ENCODE peak calls at places on chromosomes 6 and 20, in seven cellular contexts. K, O, S, A, T, W and U are unnamed samples.

GRCh38 chr20:17505664-17506517 is 25.3 kb downstream of the BFSP1 start:
- DNase-seq in O (peak), T (peak), A (no peak), K (no peak), S (no peak), W (peak), U (peak)

GRCh38 chr20:49581482-49581881 is 13.5 kb upstream of the PTGIS start:
- DNase-seq in W (no peak), T (no peak), K (no peak), A (no peak), O (no peak), S (no peak), U (no peak)

GRCh38 chr6:119966484-119966883 is 616.9 kb upstream of the MAN1A1 start:
- DNase-seq in W (peak), O (no peak), K (peak), S (no peak), T (no peak), A (peak), U (no peak)

GRCh38 chr6:128519132-128519930 is 1.1 kb downstream of the PTPRK start:
- DNase-seq in O (peak), A (no peak), S (peak), K (peak), T (peak), W (peak), U (peak)

GRCh38 chr6:156767603-156768467 is 9.3 kb upstream of the ARID1B start:
- DNase-seq in A (no peak), T (no peak), S (no peak), K (no peak), W (no peak), O (peak), U (peak)

GRCh38 chr6:7311920-7312615 is 931 bp downstream of the SSR1 start:
- DNase-seq in K (no peak), A (no peak), W (peak), T (no peak), O (peak), S (no peak), U (peak)

GRCh38 chr6:139943391-139943790 is 568.9 kb upstream of the CITED2 start:
- DNase-seq in A (no peak), T (no peak), K (no peak), S (no peak), W (no peak), O (peak), U (peak)

GRCh38 chr6:1390805-1391511 is 1.6 kb downstream of the FOXF2 start:
- DNase-seq in K (peak), S (peak), T (peak), A (no peak), O (no peak), W (peak), U (peak)

GRCh38 chr6:168095171-168095691 is 16.2 kb upstream of the FRMD1 start:
- DNase-seq in S (no peak), W (no peak), A (no peak), K (no peak), O (no peak), T (no peak), U (no peak)

GRCh38 chr6:143112084-143112768 is 51.5 kb downstream of the AIG1 start:
- DNase-seq in S (no peak), O (no peak), T (no peak), K (no peak), A (no peak), W (no peak), U (no peak)

GRCh38 chr6:120779441-120779840 is 554.8 kb downstream of the TBC1D32 start:
- DNase-seq in W (no peak), K (no peak), T (no peak), A (no peak), O (no peak), S (no peak), U (no peak)

GRCh38 chr6:14281831-14282230 is 164.3 kb downstream of the CD83 start:
- DNase-seq in K (peak), W (no peak), S (no peak), A (no peak), T (no peak), O (no peak), U (no peak)

GRCh38 chr6:13517116-13517515 is 29.7 kb upstream of the GFOD1 start:
- DNase-seq in T (peak), A (no peak), W (no peak), K (no peak), S (no peak), O (no peak), U (peak)

GRCh38 chr6:85726206-85726605 is 83.5 kb upstream of the SYNCRIP start:
- DNase-seq in T (no peak), K (no peak), S (peak), W (peak), A (no peak), O (no peak), U (no peak)

GRCh38 chr6:10595731-10596664 is 74.8 kb downstream of the GCNT2 start:
- DNase-seq in T (peak), A (no peak), K (peak), S (no peak), O (peak), W (peak), U (peak)

GRCh38 chr6:33623895-33624381 is 2.8 kb downstream of the ITPR3 start:
- DNase-seq in W (no peak), T (no peak), O (no peak), A (no peak), S (no peak), K (no peak), U (no peak)

GRCh38 chr6:168793649-168794048 is 352.7 kb downstream of the SMOC2 start:
- DNase-seq in S (no peak), K (no peak), W (no peak), T (no peak), O (no peak), A (no peak), U (no peak)

GRCh38 chr6:111207141-111207858 is 120.0 kb downstream of the SLC16A10 start:
- DNase-seq in O (peak), K (no peak), S (no peak), T (peak), A (no peak), W (peak), U (peak)

GRCh38 chr6:125910518-125910917 is 46.1 kb upstream of the HINT3 start:
- DNase-seq in T (no peak), W (no peak), O (peak), A (no peak), K (no peak), S (no peak), U (peak)

GRCh38 chr6:49766762-49767161 is 20.3 kb downstream of the PGK2 start:
- DNase-seq in W (no peak), A (no peak), K (no peak), T (no peak), O (no peak), S (no peak), U (no peak)

GRCh38 chr6:85449818-85450577 is at the start of gene NT5E:
- DNase-seq in A (no peak), S (peak), T (peak), O (peak), K (peak), W (peak), U (peak)

GRCh38 chr20:58747400-58747672 is 54.7 kb downstream of the NPEPL1 start:
- DNase-seq in W (no peak), A (no peak), T (no peak), S (no peak), O (no peak), K (no peak), U (no peak)

GRCh38 chr20:17833036-17833674 is 133.4 kb downstream of the BANF2 start:
- DNase-seq in O (peak), W (no peak), T (no peak), K (no peak), S (no peak), A (no peak), U (peak)

GRCh38 chr20:19079536-19080299 is 132.7 kb upstream of the SLC24A3 start:
- DNase-seq in K (no peak), T (no peak), A (no peak), W (no peak), O (no peak), S (no peak), U (peak)

GRCh38 chr6:121285041-121285440 is 49.2 kb downstream of the TBC1D32 start:
- DNase-seq in O (peak), S (no peak), A (no peak), T (no peak), K (no peak), W (no peak), U (peak)

GRCh38 chr20:12371955-12372354 is 454.3 kb downstream of the BTBD3 start:
- DNase-seq in W (no peak), T (no peak), S (no peak), K (no peak), O (no peak), A (no peak), U (no peak)

GRCh38 chr6:109396319-109396718 is 14.1 kb upstream of the CD164 start:
- DNase-seq in O (no peak), T (no peak), W (no peak), S (no peak), A (no peak), K (no peak), U (no peak)

GRCh38 chr20:54093423-54094267 is 23.3 kb upstream of the BCAS1 start:
- DNase-seq in K (no peak), A (no peak), T (no peak), S (no peak), O (no peak), W (no peak), U (no peak)

GRCh38 chr6:156880913-156881312 is 103.7 kb downstream of the ARID1B start:
- DNase-seq in S (no peak), W (no peak), O (no peak), K (no peak), A (no peak), T (no peak), U (no peak)

GRCh38 chr20:25418779-25419178 is 11.3 kb downstream of the GINS1 start:
- DNase-seq in W (no peak), K (no peak), T (no peak), A (no peak), S (no peak), O (peak), U (peak)

GRCh38 chr6:108993876-108994275 is 100.8 kb downstream of the SESN1 start:
- DNase-seq in W (no peak), A (no peak), O (no peak), S (no peak), K (no peak), T (no peak), U (no peak)

GRCh38 chr6:31214516-31214915 is 44.0 kb upstream of the POU5F1 start:
- DNase-seq in T (no peak), W (no peak), S (no peak), O (no peak), A (no peak), K (no peak), U (no peak)

GRCh38 chr6:31210842-31211241 is 40.4 kb upstream of the POU5F1 start:
- DNase-seq in K (no peak), T (no peak), S (no peak), W (no peak), O (no peak), A (no peak), U (no peak)

GRCh38 chr6:31208506-31208905 is 38.0 kb upstream of the POU5F1 start:
- DNase-seq in K (no peak), T (no peak), O (no peak), W (no peak), A (no peak), S (no peak), U (no peak)

GRCh38 chr6:31209137-31209536 is 38.7 kb upstream of the POU5F1 start:
- DNase-seq in O (no peak), T (no peak), K (no peak), A (no peak), S (no peak), W (no peak), U (no peak)

DNA sequence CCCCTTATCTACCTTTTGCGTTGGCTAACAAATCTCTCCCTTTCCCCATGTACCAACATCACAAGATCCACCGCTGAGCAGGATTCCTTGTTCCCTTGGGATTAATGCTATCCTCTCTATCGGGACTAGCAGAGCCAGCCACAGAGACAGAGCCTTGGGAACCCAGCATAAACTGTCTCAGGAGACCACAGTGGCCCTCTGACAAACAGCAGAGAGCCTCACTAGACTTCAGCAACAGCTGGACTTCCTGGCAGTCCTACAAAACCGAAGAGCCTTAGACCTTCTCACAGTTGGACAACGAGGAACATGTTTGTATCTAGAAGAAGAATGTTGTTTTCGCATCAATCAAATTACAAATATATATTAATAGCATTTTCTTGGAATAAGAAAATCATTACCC is 39.6 kb upstream of the POU5F1 start:
- DNase-seq in O (no peak), A (no peak), W (no peak), S (no peak), T (no peak), K (no peak), U (no peak)
- H2AK5ac ChIP-seq in O (no peak), A (peak), W (no peak), S (no peak), T (no peak), K (no peak), U (no peak)

GRCh38 chr6:137697267-137697938 is 169.7 kb upstream of the TNFAIP3 start:
- DNase-seq in S (peak), T (peak), O (peak), A (no peak), K (peak), W (peak), U (peak)
- H2BK5ac ChIP-seq in S (no peak), T (peak), O (no peak), A (no peak), K (no peak), W (no peak), U (no peak)

DNA sequence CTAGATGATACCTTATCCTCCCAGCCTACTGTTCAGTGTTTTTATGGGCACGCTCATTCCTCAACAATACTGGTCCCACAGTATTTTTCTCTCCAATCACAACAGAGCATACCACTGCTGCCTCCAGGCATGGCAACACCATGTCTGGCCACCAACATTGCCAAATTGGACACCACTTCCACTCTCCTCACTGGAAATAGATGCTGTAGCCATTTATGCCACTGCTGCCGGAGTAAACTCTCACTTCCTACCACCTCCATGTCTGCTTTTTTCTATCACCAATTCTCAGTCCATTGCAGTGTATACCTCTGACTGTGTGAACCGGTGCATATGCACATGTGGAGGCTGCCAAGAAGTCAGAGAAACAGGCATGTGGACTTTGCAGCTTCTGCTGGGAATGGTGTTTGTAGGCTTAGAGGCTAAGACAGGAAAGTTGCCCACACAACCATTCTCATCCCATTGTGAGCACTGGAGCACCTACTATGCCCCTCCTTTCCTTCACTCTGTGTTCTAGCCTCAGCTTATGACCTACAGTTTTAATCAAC is 14.4 kb downstream of the PI3 start:
- DNase-seq in K (no peak), A (no peak), T (no peak), O (no peak), W (no peak), S (no peak), U (no peak)
- H2AK5ac ChIP-seq in K (no peak), A (no peak), T (no peak), O (no peak), W (no peak), S (no peak), U (no peak)

GRCh38 chr6:123562264-123562663 is 74.5 kb downstream of the TRDN start:
- DNase-seq in T (no peak), S (no peak), W (peak), A (no peak), K (no peak), O (no peak), U (no peak)
- H2BK5ac ChIP-seq in T (no peak), S (no peak), W (no peak), A (peak), K (no peak), O (no peak), U (no peak)

DNA sequence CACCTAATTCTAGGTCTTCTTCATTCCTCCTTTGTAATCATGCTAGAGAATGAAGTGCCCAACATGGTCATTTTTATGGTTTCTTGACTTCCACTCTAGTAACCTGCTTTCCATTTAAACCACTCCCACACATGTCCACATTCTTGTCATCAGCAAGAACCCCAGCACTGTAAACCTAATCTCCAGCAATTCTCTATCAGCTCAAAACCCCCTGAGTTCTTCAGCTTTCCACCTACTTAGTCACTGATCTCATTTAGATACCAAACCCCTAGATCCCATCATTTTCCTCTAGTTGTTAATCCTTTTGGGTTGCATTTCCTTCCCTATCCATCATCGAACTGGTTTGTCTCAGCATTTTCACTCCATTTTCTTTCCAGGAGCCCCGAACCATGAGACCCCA is 49.7 kb downstream of the GOPC start:
- DNase-seq in A (no peak), S (no peak), O (peak), K (no peak), T (no peak), W (peak), U (peak)
- H2AK5ac ChIP-seq in A (no peak), S (no peak), O (peak), K (no peak), T (peak), W (no peak), U (no peak)

DNA sequence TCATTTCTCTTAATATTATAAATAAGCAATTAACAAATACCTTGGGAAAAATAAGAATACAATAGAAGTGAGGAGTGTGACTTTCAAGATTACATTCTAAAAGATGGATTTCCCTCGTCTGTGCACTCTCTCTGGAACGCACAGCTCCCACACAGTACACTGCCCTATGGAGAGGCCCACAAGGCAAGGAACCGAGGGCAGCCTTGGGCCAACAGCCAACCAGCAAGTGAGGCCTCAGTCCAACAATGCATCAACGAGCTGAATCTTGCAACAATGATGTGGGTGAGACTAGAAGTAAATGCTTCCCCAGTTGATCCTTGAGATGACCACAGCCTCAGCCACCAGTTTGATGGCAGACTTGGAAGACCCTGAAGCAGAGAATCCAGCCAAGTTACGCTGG is 34.5 kb upstream of the AVP start:
- DNase-seq in T (no peak), O (no peak), K (no peak), S (no peak), W (no peak), A (no peak), U (no peak)
- H2BK5ac ChIP-seq in T (no peak), O (no peak), K (no peak), S (no peak), W (no peak), A (no peak), U (no peak)

GRCh38 chr6:83442752-83443151 is 11.9 kb upstream of the ME1 start:
- DNase-seq in S (no peak), K (no peak), A (no peak), W (no peak), T (no peak), O (peak), U (peak)
- H2AK5ac ChIP-seq in S (no peak), K (no peak), A (no peak), W (no peak), T (no peak), O (no peak), U (no peak)

DNA sequence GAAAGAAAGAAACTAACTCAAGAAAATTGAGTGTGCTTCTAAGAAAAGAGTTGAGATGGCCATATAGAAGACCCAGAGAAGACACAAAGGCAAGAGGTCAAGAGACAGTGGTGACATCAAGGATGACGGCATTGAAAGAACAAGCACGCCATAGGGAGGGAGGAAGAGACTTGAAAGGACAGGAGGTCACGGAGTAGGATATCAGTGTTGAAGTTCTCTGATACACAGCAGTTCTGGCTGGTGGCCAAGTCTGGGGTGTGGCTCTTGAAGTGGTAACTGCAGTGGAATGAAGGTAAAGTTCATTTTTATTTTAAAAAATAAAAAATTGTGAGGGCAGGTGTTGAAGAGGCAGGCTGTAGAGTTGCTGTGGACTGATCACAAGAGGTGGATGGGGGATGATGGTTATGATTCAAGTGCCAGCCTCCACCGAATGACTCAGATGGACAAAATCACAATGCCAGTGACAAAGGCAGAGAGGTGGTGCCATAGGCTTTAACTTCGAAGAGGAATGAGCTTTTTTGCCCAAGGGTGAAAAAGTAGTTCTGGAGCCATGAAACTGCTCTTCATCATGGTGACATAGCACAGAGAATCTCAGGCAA is 53.2 kb upstream of the BMP2 start:
- DNase-seq in O (no peak), K (no peak), A (no peak), W (no peak), T (no peak), S (no peak), U (no peak)
- H2BK5ac ChIP-seq in O (no peak), K (no peak), A (no peak), W (no peak), T (no peak), S (no peak), U (no peak)